ENCODE peak calls at places on chromosomes 4 and X, in five cellular contexts. Z is heart left ventricle, S is endothelial cell of umbilical vein, F is IMR-90, G is testis. N is an unnamed sample.

GRCh38 chr4:183840311-183840710 is 64.8 kb upstream of the STOX2 start:
- DNase-seq in Z (peak; percentile 82), S (peak; percentile 67), F (peak; percentile 78), G (peak; percentile 91), N (peak; percentile 83)

GRCh38 chr4:8747896-8748575 is 123.6 kb downstream of the HMX1 start:
- DNase-seq in Z (peak; percentile 28), S (no peak), F (no peak), G (no peak), N (no peak)

GRCh38 chrX:26262121-26262523 is 46.2 kb downstream of the MAGEB5 start:
- DNase-seq in Z (no peak), S (peak; percentile 91), F (peak; percentile 26), G (no peak), N (no peak)

GRCh38 chr4:103885152-103885551 is 165.4 kb upstream of the TACR3 start:
- DNase-seq in Z (no peak), S (no peak), F (no peak), G (no peak), N (no peak)

GRCh38 chr4:173076903-173077629 is 91.5 kb upstream of the GALNT7 start:
- DNase-seq in Z (no peak), S (no peak), F (peak; percentile 12), G (no peak), N (no peak)

GRCh38 chr4:144366425-144366824 is 225.9 kb upstream of the GYPA start:
- DNase-seq in Z (no peak), S (no peak), F (no peak), G (no peak), N (no peak)

GRCh38 chrX:17553451-17553850 is 178.5 kb downstream of the NHS start:
- DNase-seq in Z (no peak), S (peak; percentile 85), F (peak; percentile 70), G (no peak), N (no peak)

GRCh38 chrX:38627683-38628082 is 66.3 kb downstream of the TSPAN7 start:
- DNase-seq in Z (no peak), S (peak; percentile 29), F (peak; percentile 8), G (no peak), N (peak; percentile 16)

GRCh38 chr4:89712141-89712540 is 124.8 kb downstream of the SNCA start:
- DNase-seq in Z (no peak), S (peak; percentile 92), F (peak; percentile 67), G (no peak), N (no peak)

GRCh38 chrX:12950851-12951589 is 23.9 kb upstream of the TMSB4X start:
- DNase-seq in Z (peak; percentile 61), S (no peak), F (no peak), G (no peak), N (no peak)

GRCh38 chrX:85993539-85994197 is 53.7 kb downstream of the CHM start:
- DNase-seq in Z (no peak), S (peak; percentile 1), F (peak; percentile 27), G (no peak), N (no peak)

DNA sequence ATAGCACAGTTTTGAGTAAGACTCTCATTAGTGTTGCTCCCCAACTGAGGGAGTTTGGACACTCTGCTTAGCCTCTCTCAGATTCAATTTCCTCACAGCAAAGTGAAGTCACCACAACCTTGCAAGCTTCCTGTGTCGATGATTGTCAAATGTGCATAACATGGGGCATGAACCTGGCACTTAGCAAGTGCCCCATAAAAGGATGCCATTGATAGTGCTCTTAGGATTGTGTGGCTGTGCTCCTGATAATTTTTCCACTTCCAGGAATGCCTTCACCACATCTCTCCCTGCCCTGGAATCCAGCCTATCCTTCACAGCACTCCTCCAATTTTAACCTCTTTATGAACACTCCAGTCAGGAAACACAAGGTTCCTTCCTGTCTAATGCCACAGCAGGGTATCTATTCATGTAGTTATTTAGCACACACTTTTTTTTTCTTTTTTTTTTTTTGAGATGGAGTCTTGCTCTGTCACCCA is 309.4 kb downstream of the PPP3CA start:
- DNase-seq in Z (no peak), S (peak; percentile 78), F (peak; percentile 13), G (no peak), N (no peak)
- H3K27ac ChIP-seq in Z (no peak overlapping the region), S (peak overlapping the region; percentile 83), F (no peak overlapping the region), G (no peak overlapping the region), N (no peak overlapping the region)

GRCh38 chr4:87117730-87118075 is 102.7 kb downstream of the KLHL8 start:
- DNase-seq in Z (no peak), S (no peak), F (no peak), G (no peak), N (peak; percentile 18)
- H3K4me1 ChIP-seq in Z (peaks cover 21% of the 10 kb centered on the region), S (peaks cover 25% of the 10 kb centered on the region), F (peaks cover 28% of the 10 kb centered on the region), G (no peaks in the 10 kb centered on the region), N (peaks cover 38% of the 10 kb centered on the region)

DNA sequence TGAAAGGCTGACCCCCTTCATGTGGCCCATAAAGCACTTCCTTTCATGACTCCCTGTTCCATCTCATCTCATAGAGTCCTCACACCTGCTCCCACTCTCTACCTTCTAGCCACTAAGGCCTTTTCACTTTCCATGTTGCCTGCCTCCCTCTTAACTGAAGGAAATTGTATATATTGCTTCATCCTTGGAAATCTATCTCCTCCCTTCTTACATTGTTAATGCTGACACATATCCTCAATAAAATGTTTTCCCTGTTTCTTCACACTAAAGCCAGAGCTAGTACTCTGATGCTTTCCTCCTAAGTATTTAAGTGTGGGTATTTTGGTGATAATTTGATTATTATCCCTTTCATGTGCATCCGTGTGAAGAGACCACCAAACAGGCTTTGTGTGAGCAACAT is 830.1 kb downstream of the FAT4 start:
- DNase-seq in Z (no peak), S (no peak), F (peak; percentile 38), G (no peak), N (no peak)
- TF ChIP-seq POLR2A in Z (no peak), S (no peak), F (no peak), G (no peak), N (no peak)

GRCh38 chr4:125314676-125315570 is at the start of gene FAT4:
- DNase-seq in Z (peak; percentile 96), S (peak; percentile 99), F (peak; percentile 97), G (peak; percentile 96), N (peak; percentile 92)

GRCh38 chr4:125315571-125316390 is 1.0 kb downstream of the FAT4 start:
- DNase-seq in Z (peak; percentile 77), S (peak; percentile 62), F (peak; percentile 54), G (peak; percentile 57), N (peak; percentile 18)

GRCh38 chr4:125316391-125316780 is 1.6 kb downstream of the FAT4 start:
- DNase-seq in Z (peak; percentile 70), S (no peak), F (no peak), G (peak; percentile 50), N (peak; percentile 31)

GRCh38 chr4:125317526-125317880 is 2.7 kb downstream of the FAT4 start:
- DNase-seq in Z (peak; percentile 66), S (no peak), F (peak; percentile 54), G (peak; percentile 83), N (peak; percentile 49)

DNA sequence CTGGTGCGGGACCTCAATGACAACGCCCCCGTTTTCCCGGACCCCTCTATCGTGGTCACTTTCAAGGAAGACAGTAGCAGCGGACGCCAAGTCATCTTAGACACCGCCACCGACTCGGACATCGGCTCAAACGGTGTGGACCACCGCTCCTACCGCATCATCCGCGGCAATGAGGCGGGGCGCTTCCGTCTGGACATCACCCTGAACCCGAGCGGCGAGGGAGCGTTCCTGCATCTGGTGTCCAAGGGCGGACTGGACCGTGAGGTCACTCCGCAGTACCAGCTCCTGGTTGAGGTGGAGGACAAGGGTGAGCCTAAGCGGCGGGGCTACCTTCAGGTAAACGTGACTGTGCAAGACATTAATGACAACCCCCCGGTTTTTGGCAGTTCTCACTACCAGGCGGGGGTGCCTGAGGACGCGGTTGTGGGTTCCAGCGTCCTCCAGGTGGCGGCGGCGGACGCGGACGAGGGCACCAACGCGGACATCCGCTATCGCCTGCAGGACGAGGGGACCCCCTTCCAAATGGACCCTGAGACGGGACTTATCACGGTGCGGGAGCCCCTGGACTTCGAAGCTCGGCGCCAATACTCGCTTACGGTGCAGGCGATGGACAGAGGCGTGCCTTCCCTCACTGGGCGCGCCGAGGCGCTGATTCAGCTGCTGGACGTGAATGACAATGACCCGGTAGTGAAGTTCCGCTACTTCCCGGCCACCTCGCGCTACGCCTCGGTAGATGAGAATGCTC is 2.2 kb downstream of the FAT4 start:
- DNase-seq in Z (peak; percentile 73), S (peak; percentile 47), F (peak; percentile 35), G (peak; percentile 69), N (peak; percentile 20)
- H3K27ac ChIP-seq in Z (peak overlapping the region; percentile 90), S (no peak overlapping the region), F (peak overlapping the region; percentile 65), G (no peak overlapping the region), N (no peak overlapping the region)

DNA sequence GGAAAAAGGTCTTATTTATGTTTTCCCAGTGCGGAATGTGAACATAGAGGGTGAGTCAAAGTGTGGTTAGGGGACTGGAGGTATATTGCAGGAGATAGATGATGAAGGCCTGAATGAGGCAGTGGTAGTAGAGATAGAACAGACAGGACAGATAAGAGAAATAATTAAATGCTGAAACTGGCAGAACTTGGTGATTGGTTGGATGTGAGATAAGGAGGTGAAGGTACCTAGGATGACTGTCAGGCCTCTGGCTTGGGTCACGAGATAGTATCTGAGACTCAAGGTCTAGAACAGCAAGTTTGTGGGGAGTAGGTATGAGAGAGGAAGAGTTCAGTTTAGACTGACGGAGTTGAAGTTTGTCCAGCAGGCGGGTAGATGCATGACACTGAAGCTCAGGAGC is 3.5 kb downstream of the MND1 start:
- DNase-seq in Z (no peak), S (no peak), F (peak; percentile 62), G (no peak), N (no peak)
- H3K4me1 ChIP-seq in Z (no peaks in the 10 kb centered on the region), S (peaks cover 12% of the 10 kb centered on the region), F (peaks cover 4% of the 10 kb centered on the region), G (no peaks in the 10 kb centered on the region), N (peaks cover 14% of the 10 kb centered on the region)

DNA sequence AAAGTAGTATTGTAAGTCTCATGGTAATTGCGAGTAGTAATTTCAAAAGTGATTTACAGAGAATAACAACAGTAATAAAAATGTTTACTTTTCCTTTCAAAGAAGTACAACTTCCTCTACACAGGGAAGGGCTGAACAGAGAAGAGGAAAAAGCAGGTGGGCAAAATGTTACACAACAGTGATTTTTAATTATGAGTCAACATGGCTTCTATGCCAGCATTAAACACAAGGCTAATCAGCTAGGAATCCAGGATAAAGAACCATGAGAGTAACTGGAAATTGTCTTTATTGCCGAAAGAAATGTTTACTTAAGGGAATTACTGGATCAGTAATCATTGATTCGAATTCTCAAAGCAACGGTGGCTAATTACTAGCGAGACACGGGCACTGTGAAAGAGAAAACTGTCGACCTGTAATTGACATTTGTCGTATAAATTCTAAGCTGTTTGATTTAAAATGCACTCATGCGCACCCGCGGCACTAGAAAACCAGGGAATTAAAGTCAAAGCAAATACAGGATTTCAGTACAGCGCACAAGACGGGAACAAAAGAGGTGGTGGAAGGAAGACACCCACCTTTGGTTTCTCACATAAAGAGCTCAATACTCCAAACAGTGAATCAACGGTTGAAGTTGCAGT is 15.5 kb downstream of the UTP3 start:
- DNase-seq in Z (no peak), S (peak; percentile 67), F (peak; percentile 83), G (peak; percentile 41), N (peak; percentile 33)
- TF ChIP-seq POLR2A in Z (no peak), S (no peak), F (no peak), G (no peak), N (no peak)

GRCh38 chrX:2342878-2343277 is 157.9 kb downstream of the DHRSX start:
- DNase-seq in Z (no peak), S (no peak), F (peak; percentile 86), G (no peak), N (no peak)

GRCh38 chrX:2346158-2346557 is 154.6 kb downstream of the DHRSX start:
- DNase-seq in Z (no peak), S (no peak), F (no peak), G (no peak), N (no peak)

GRCh38 chrX:2342281-2342688 is 158.5 kb downstream of the DHRSX start:
- DNase-seq in Z (peak; percentile 74), S (no peak), F (no peak), G (no peak), N (no peak)

GRCh38 chrX:2345562-2345961 is 155.2 kb downstream of the DHRSX start:
- DNase-seq in Z (no peak), S (no peak), F (no peak), G (no peak), N (no peak)

GRCh38 chrX:2343413-2343812 is 157.4 kb downstream of the DHRSX start:
- DNase-seq in Z (no peak), S (no peak), F (no peak), G (no peak), N (no peak)
- H3K27ac ChIP-seq in Z (peak overlapping the region; percentile 90), S (no peak overlapping the region), F (peak overlapping the region; percentile 42), G (no peak overlapping the region), N (no peak overlapping the region)